ENCODE peak calls at places on chromosomes 5 and 9, in seven cellular contexts. Q is right lobe of liver, S is endothelial cell of umbilical vein, C is body of pancreas, A is stomach, Z is HepG2, Y is A549. X is an unnamed sample.

GRCh38 chr9:7909537-7909936 is 110.0 kb upstream of the DMAC1 start:
- DNase-seq in Q (peak; percentile 46), S (no peak), C (no peak), A (no peak), Z (no peak), Y (no peak), X (no peak)

GRCh38 chr5:15474143-15474719 is 25.7 kb upstream of the FBXL7 start:
- DNase-seq in Q (no peak), S (no peak), C (no peak), A (no peak), Z (no peak), Y (no peak), X (no peak)

GRCh38 chr5:35213608-35214007 is 16.7 kb downstream of the PRLR start:
- DNase-seq in Q (no peak), S (no peak), C (no peak), A (no peak), Z (no peak), Y (no peak), X (no peak)

GRCh38 chr5:105968961-105969360 is 1701.8 kb downstream of the EFNA5 start:
- DNase-seq in Q (no peak), S (no peak), C (no peak), A (no peak), Z (no peak), Y (no peak), X (no peak)

GRCh38 chr9:127424669-127424986 is 446 bp downstream of the ZNF79 start:
- DNase-seq in Q (no peak), S (no peak), C (no peak), A (no peak), Z (no peak), Y (no peak), X (no peak)

GRCh38 chr9:116149844-116150243 is 3.7 kb upstream of the PAPPA start:
- DNase-seq in Q (no peak), S (no peak), C (peak; percentile 41), A (peak; percentile 49), Z (no peak), Y (peak; percentile 76), X (no peak)

GRCh38 chr9:96612105-96612965 is 7.3 kb downstream of the CDC14B start:
- DNase-seq in Q (peak; percentile 90), S (no peak), C (peak; percentile 68), A (peak; percentile 67), Z (peak; percentile 84), Y (peak; percentile 79), X (peak; percentile 89)

GRCh38 chr5:143054480-143054941 is 284.3 kb downstream of the ARHGAP26 start:
- DNase-seq in Q (no peak), S (peak; percentile 37), C (peak; percentile 26), A (no peak), Z (no peak), Y (no peak), X (no peak)

GRCh38 chr5:73528248-73528647 is 30.0 kb downstream of the BTF3 start:
- DNase-seq in Q (no peak), S (no peak), C (no peak), A (no peak), Z (no peak), Y (no peak), X (no peak)

GRCh38 chr5:73519531-73520283 is 21.5 kb downstream of the BTF3 start:
- DNase-seq in Q (peak; percentile 63), S (peak; percentile 86), C (peak; percentile 76), A (peak; percentile 74), Z (peak; percentile 84), Y (peak; percentile 86), X (peak; percentile 73)

GRCh38 chr5:73522989-73523388 is 24.7 kb downstream of the BTF3 start:
- DNase-seq in Q (no peak), S (no peak), C (no peak), A (no peak), Z (no peak), Y (no peak), X (no peak)

GRCh38 chr5:73525606-73526005 is 27.4 kb downstream of the BTF3 start:
- DNase-seq in Q (no peak), S (no peak), C (no peak), A (no peak), Z (no peak), Y (no peak), X (no peak)

DNA sequence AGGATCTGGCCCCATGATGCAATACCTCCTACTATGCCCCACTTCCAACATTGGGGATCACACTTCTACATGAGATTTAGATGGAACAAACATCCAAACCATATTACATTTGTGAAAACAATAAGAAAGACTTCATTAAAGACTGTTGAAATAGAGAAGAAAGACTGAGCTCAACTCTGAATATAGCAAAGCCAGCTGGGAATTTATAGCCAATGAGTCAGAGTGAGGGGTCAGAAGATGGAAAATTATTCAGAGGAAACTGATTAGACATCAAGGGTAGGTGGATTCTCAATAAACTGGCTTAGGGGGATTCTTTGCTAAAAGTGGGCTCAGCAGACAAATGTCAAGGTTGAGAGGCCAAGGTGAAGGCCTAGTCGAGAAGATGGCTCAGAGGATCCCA is 25.6 kb downstream of the BTF3 start:
- DNase-seq in Q (no peak), S (no peak), C (no peak), A (no peak), Z (no peak), Y (no peak), X (no peak)
- TF ChIP-seq POLR2A in Q (no peak), S (no peak), C (no peak), A (no peak), Z (no peak), Y (no peak), X (no peak)

GRCh38 chr9:123926986-123927385 is 2.9 kb downstream of the DENND1A start:
- DNase-seq in Q (no peak), S (no peak), C (no peak), A (no peak), Z (no peak), Y (no peak), X (no peak)
- TF ChIP-seq POLR2A in Q (no peak), S (no peak), C (no peak), A (no peak), Z (no peak), Y (no peak), X (no peak)

GRCh38 chr9:37364751-37365360 is 57.6 kb upstream of the GRHPR start:
- DNase-seq in Q (no peak), S (peak; percentile 10), C (peak; percentile 38), A (no peak), Z (no peak), Y (peak; percentile 15), X (no peak)
- TF ChIP-seq POLR2A in Q (no peak), S (no peak), C (no peak), A (no peak), Z (no peak), Y (no peak), X (no peak)

GRCh38 chr5:170748986-170749385 is 34.5 kb upstream of the GABRP start:
- DNase-seq in Q (peak; percentile 20), S (no peak), C (no peak), A (no peak), Z (no peak), Y (no peak), X (no peak)

GRCh38 chr5:170751631-170752030 is 31.9 kb upstream of the GABRP start:
- DNase-seq in Q (no peak), S (no peak), C (no peak), A (no peak), Z (no peak), Y (no peak), X (no peak)

GRCh38 chr5:170747851-170748250 is 35.7 kb upstream of the GABRP start:
- DNase-seq in Q (peak; percentile 39), S (peak; percentile 29), C (peak; percentile 41), A (no peak), Z (peak; percentile 15), Y (peak; percentile 42), X (no peak)

GRCh38 chr5:170752257-170753215 is 31.0 kb upstream of the GABRP start:
- DNase-seq in Q (no peak), S (no peak), C (no peak), A (no peak), Z (no peak), Y (no peak), X (no peak)

GRCh38 chr5:170749911-170750431 is 33.6 kb upstream of the GABRP start:
- DNase-seq in Q (peak; percentile 19), S (no peak), C (peak; percentile 54), A (peak; percentile 47), Z (no peak), Y (no peak), X (no peak)
- TF ChIP-seq POLR2A in Q (no peak), S (no peak), C (peak; percentile 29), A (no peak), Z (no peak), Y (no peak), X (no peak)

GRCh38 chr9:35682520-35682919 is 7.2 kb downstream of the TPM2 start:
- DNase-seq in Q (no peak), S (no peak), C (no peak), A (no peak), Z (no peak), Y (no peak), X (no peak)
- TF ChIP-seq POLR2A in Q (no peak), S (no peak), C (no peak), A (no peak), Z (no peak), Y (no peak), X (no peak)

GRCh38 chr5:134906811-134907210 is 1.9 kb downstream of the PCBD2 start:
- DNase-seq in Q (no peak), S (no peak), C (no peak), A (no peak), Z (no peak), Y (no peak), X (no peak)

GRCh38 chr5:134902071-134902801 is 2.7 kb upstream of the PCBD2 start:
- DNase-seq in Q (no peak), S (peak; percentile 16), C (no peak), A (no peak), Z (no peak), Y (no peak), X (no peak)

GRCh38 chr5:134905246-134905996 is 490 bp downstream of the PCBD2 start:
- DNase-seq in Q (no peak), S (peak; percentile 82), C (peak; percentile 68), A (peak; percentile 58), Z (peak; percentile 65), Y (peak; percentile 78), X (peak; percentile 43)

GRCh38 chr5:134904621-134905245 is at the start of gene PCBD2:
- DNase-seq in Q (peak; percentile 95), S (peak; percentile 90), C (peak; percentile 93), A (peak; percentile 93), Z (peak; percentile 80), Y (peak; percentile 94), X (peak; percentile 92)
- TF ChIP-seq POLR2A in Q (peak; percentile 78), S (peak; percentile 79), C (peak; percentile 56), A (no peak), Z (peak; percentile 74), Y (peak; percentile 65), X (peak; percentile 62)

DNA sequence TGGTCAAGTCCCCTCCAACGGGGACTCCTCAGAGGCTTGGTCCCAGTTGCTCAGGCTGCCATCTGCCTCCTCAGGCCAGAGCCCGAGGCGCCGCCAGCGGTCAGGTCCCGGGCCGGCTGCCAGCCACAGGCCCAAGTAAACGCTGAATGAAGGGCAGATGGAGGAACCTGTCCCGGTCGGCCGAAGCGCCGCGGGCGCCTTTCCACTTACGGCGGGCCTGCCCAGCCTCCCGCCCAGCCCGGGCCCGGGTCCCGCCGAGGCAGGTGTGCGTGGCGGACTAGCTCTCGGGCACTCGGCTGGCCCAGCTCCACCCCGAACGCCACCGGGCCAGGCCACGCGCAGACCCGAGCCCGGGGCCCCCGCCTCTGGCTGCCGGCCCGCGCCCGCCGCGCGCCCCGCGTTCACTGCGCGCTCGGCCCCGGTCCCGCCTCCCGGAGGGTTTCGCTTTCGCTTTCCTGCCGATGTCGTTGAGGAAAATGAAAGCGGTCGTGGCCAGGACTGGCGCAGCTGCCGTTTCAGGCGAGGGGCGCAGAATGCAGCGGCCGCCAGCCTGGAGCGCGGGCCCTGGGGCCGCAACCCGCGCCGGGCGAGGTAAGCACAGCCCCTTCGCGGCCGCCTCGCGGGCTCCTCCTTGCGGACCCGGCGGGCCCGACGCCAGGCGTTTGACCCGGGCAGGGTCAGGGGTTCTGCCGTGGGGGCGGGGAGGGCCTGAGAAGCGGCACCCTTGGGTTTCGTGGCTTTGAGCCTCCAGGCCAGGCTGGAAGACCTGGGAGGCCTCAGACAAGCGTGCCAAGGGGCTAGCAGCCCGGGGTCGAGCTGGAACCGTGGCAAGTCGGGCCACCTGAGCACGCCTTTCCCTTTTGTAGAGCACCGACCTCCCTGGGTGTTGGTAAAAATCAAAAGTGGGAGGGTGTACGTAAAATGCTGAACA is 41.2 kb downstream of the SLC22A5 start:
- DNase-seq in Q (peak; percentile 91), S (peak; percentile 79), C (peak; percentile 92), A (peak; percentile 88), Z (peak; percentile 60), Y (peak; percentile 79), X (peak; percentile 58)
- TF ChIP-seq POLR2A in Q (peak; percentile 90), S (peak; percentile 48), C (peak; percentile 66), A (no peak), Z (peak; percentile 70), Y (peak; percentile 73), X (peak; percentile 62)